ENCODE peak calls at places on chromosomes 7 and 10, in eight cellular contexts. L is SJSA1, K is esophagus squamous epithelium, D is WTC11, Q is HCT116, Y is mesenteric fat pad, B is T-cell, A is A549. H is an unnamed sample.

GRCh38 chr7:18163091-18163490 is 135.4 kb upstream of the PRPS1L1 start:
- DNase-seq in L (no peak), Y (no peak), A (no peak), Q (no peak), K (no peak), D (no peak), B (no peak), H (no peak)

GRCh38 chr10:103557455-103557854 is 64.0 kb downstream of the NEURL1 start:
- DNase-seq in B (no peak), A (no peak), K (no peak), Y (no peak), Q (no peak), L (no peak), D (no peak), H (no peak)

GRCh38 chr10:33460461-33461294 is 126.2 kb upstream of the NRP1 start:
- DNase-seq in K (no peak), B (no peak), A (no peak), Q (no peak), L (no peak), Y (no peak), D (no peak), H (no peak)

GRCh38 chr7:43630466-43630865 is 47.6 kb downstream of the STK17A start:
- DNase-seq in B (no peak), Q (no peak), K (no peak), A (no peak), D (no peak), L (no peak), Y (no peak), H (no peak)

GRCh38 chr10:51986531-51986930 is 287.1 kb upstream of the CSTF2T start:
- DNase-seq in K (no peak), L (no peak), A (no peak), Y (no peak), D (no peak), Q (no peak), B (no peak), H (no peak)

GRCh38 chr7:134742688-134743350 is 36.6 kb upstream of the CALD1 start:
- DNase-seq in A (no peak), D (no peak), L (peak; percentile 85), K (no peak), Y (no peak), Q (no peak), B (no peak), H (no peak)

GRCh38 chr7:8261711-8262695 is at the start of gene ICA1:
- DNase-seq in K (no peak), Q (no peak), Y (peak; percentile 91), A (peak; percentile 39), D (peak; percentile 82), B (no peak), L (no peak), H (peak; percentile 92)

GRCh38 chr7:68207676-68208075 is 1211.0 kb downstream of the TYW1 start:
- DNase-seq in A (no peak), B (no peak), D (no peak), L (no peak), Q (no peak), K (no peak), Y (peak; percentile 26), H (no peak)

GRCh38 chr7:129665013-129665401 is 53.5 kb downstream of the NRF1 start:
- DNase-seq in Y (no peak), D (peak; percentile 70), L (peak; percentile 95), B (no peak), K (no peak), Q (peak; percentile 87), A (peak; percentile 38), H (peak; percentile 85)

GRCh38 chr7:107953924-107954303 is 49.0 kb downstream of the LAMB1 start:
- DNase-seq in D (no peak), Y (no peak), A (no peak), L (no peak), B (no peak), Q (no peak), K (no peak), H (no peak)

GRCh38 chr7:76294344-76295024 is 8.0 kb upstream of the HSPB1 start:
- DNase-seq in L (peak; percentile 92), B (no peak), K (peak; percentile 24), A (peak; percentile 83), D (peak; percentile 85), Q (peak; percentile 83), Y (peak; percentile 97), H (peak; percentile 85)

GRCh38 chr10:30431435-30431911 is 2.5 kb upstream of the MAP3K8 start:
- DNase-seq in D (peak; percentile 27), A (no peak), B (no peak), L (no peak), K (no peak), Y (no peak), Q (no peak), H (no peak)

GRCh38 chr7:45878457-45879144 is 5.7 kb upstream of the CCDC201 start:
- DNase-seq in Q (no peak), L (no peak), Y (no peak), A (no peak), B (no peak), D (no peak), K (no peak), H (no peak)

GRCh38 chr10:113454341-113455061 is 98.4 kb upstream of the HABP2 start:
- DNase-seq in Q (peak; percentile 31), B (no peak), L (peak; percentile 46), A (peak; percentile 65), K (no peak), D (peak; percentile 84), Y (no peak), H (peak; percentile 91)

GRCh38 chr10:88459523-88459922 is 123.6 kb downstream of the RNLS start:
- DNase-seq in A (no peak), K (no peak), D (no peak), L (no peak), Y (no peak), Q (no peak), B (no peak), H (no peak)

GRCh38 chr10:93859049-93859655 is 34.6 kb upstream of the SLC35G1 start:
- DNase-seq in Q (peak; percentile 3), L (no peak), K (no peak), D (no peak), Y (no peak), B (no peak), A (peak; percentile 16), H (no peak)

GRCh38 chr7:100835903-100836811 is 8.8 kb upstream of the EPHB4 start:
- DNase-seq in L (no peak), D (peak; percentile 91), K (no peak), Y (no peak), Q (no peak), B (no peak), A (no peak), H (peak; percentile 96)

GRCh38 chr10:48506147-48506917 is 98.5 kb downstream of the ARHGAP22 start:
- DNase-seq in Y (no peak), Q (peak; percentile 68), D (no peak), B (no peak), L (peak; percentile 35), A (peak; percentile 32), K (no peak), H (peak; percentile 55)

GRCh38 chr7:158645842-158646241 is 58.2 kb upstream of the PTPRN2 start:
- DNase-seq in D (no peak), Y (no peak), Q (no peak), B (no peak), A (no peak), K (no peak), L (no peak), H (no peak)

GRCh38 chr10:91247360-91248111 is 27.1 kb downstream of the PCGF5 start:
- DNase-seq in B (no peak), Y (no peak), D (no peak), K (no peak), L (peak; percentile 54), A (no peak), Q (no peak), H (peak; percentile 48)

GRCh38 chr10:12067336-12067735 is 1.4 kb upstream of the DHTKD1 start:
- DNase-seq in Q (no peak), K (no peak), D (no peak), B (no peak), A (no peak), Y (no peak), L (no peak), H (no peak)

GRCh38 chr10:112792487-112793196 is 157.4 kb upstream of the TCF7L2 start:
- DNase-seq in Y (no peak), K (no peak), A (no peak), B (no peak), L (no peak), D (no peak), Q (no peak), H (no peak)

H was measured in endodermal cell.